ENCODE peak calls at places on chromosomes 11 and 22, in seven cellular contexts. One of them, this sample, is unnamed.

GRCh38 chr22:46730568-46731245 is 7.3 kb downstream of the CERK start:
- DNase-seq in IMR-90: no peak
- DNase-seq in kidney: no peak
- DNase-seq in stomach: no peak
- DNase-seq in left ventricle myocardium inferior: no peak
- DNase-seq in foreskin fibroblast: no peak
- DNase-seq in Panc1: no peak
- DNase-seq in this sample: no peak

GRCh38 chr11:122197055-122197987 is 81.3 kb upstream of the BLID start:
- DNase-seq in IMR-90: peak; percentile 99
- DNase-seq in kidney: no peak
- DNase-seq in stomach: no peak
- DNase-seq in left ventricle myocardium inferior: no peak
- DNase-seq in foreskin fibroblast: peak; percentile 99
- DNase-seq in Panc1: peak; percentile 99
- DNase-seq in this sample: peak; percentile 98

GRCh38 chr11:33388793-33389525 is 131.8 kb downstream of the HIPK3 start:
- DNase-seq in IMR-90: no peak
- DNase-seq in kidney: no peak
- DNase-seq in stomach: no peak
- DNase-seq in left ventricle myocardium inferior: no peak
- DNase-seq in foreskin fibroblast: no peak
- DNase-seq in Panc1: no peak
- DNase-seq in this sample: no peak

GRCh38 chr22:17359501-17359900 is 9.8 kb upstream of the CECR2 start:
- DNase-seq in IMR-90: no peak
- DNase-seq in kidney: no peak
- DNase-seq in stomach: no peak
- DNase-seq in left ventricle myocardium inferior: no peak
- DNase-seq in foreskin fibroblast: no peak
- DNase-seq in Panc1: no peak
- DNase-seq in this sample: no peak

GRCh38 chr11:103359221-103359620 is 250.0 kb downstream of the DYNC2H1 start:
- DNase-seq in IMR-90: peak; percentile 58
- DNase-seq in kidney: no peak
- DNase-seq in stomach: no peak
- DNase-seq in left ventricle myocardium inferior: no peak
- DNase-seq in foreskin fibroblast: peak; percentile 36
- DNase-seq in Panc1: no peak
- DNase-seq in this sample: no peak

GRCh38 chr11:128632151-128632791 is 44.9 kb upstream of the ETS1 start:
- DNase-seq in IMR-90: peak; percentile 74
- DNase-seq in kidney: no peak
- DNase-seq in stomach: no peak
- DNase-seq in left ventricle myocardium inferior: no peak
- DNase-seq in foreskin fibroblast: peak; percentile 38
- DNase-seq in Panc1: peak; percentile 46
- DNase-seq in this sample: no peak

GRCh38 chr11:75078233-75078632 is 18.4 kb downstream of the OR2AT4 start:
- DNase-seq in IMR-90: peak; percentile 11
- DNase-seq in kidney: no peak
- DNase-seq in stomach: no peak
- DNase-seq in left ventricle myocardium inferior: no peak
- DNase-seq in foreskin fibroblast: no peak
- DNase-seq in Panc1: no peak
- DNase-seq in this sample: no peak

GRCh38 chr11:121841487-121842167 is 274.4 kb downstream of the BLID start:
- DNase-seq in IMR-90: peak; percentile 83
- DNase-seq in kidney: no peak
- DNase-seq in stomach: no peak
- DNase-seq in left ventricle myocardium inferior: no peak
- DNase-seq in foreskin fibroblast: peak; percentile 91
- DNase-seq in Panc1: no peak
- DNase-seq in this sample: peak; percentile 81

GRCh38 chr11:26704249-26704648 is 17.6 kb downstream of the SLC5A12 start:
- DNase-seq in IMR-90: no peak
- DNase-seq in kidney: no peak
- DNase-seq in stomach: no peak
- DNase-seq in left ventricle myocardium inferior: no peak
- DNase-seq in foreskin fibroblast: no peak
- DNase-seq in Panc1: no peak
- DNase-seq in this sample: no peak

GRCh38 chr22:23576681-23577080 is 3.4 kb downstream of the IGLL1 start:
- DNase-seq in IMR-90: no peak
- DNase-seq in kidney: no peak
- DNase-seq in stomach: no peak
- DNase-seq in left ventricle myocardium inferior: no peak
- DNase-seq in foreskin fibroblast: no peak
- DNase-seq in Panc1: no peak
- DNase-seq in this sample: no peak

GRCh38 chr11:3108183-3108721 is 51.0 kb upstream of the CARS1 start:
- DNase-seq in IMR-90: no peak
- DNase-seq in kidney: peak; percentile 58
- DNase-seq in stomach: no peak
- DNase-seq in left ventricle myocardium inferior: no peak
- DNase-seq in foreskin fibroblast: no peak
- DNase-seq in Panc1: no peak
- DNase-seq in this sample: no peak

GRCh38 chr11:9506489-9507343 is 45.9 kb downstream of the ZNF143 start:
- DNase-seq in IMR-90: peak; percentile 81
- DNase-seq in kidney: no peak
- DNase-seq in stomach: peak; percentile 83
- DNase-seq in left ventricle myocardium inferior: peak; percentile 41
- DNase-seq in foreskin fibroblast: peak; percentile 60
- DNase-seq in Panc1: peak; percentile 72
- DNase-seq in this sample: peak; percentile 54

GRCh38 chr22:17870408-17870807 is 96.1 kb upstream of the BID start:
- DNase-seq in IMR-90: no peak
- DNase-seq in kidney: no peak
- DNase-seq in stomach: no peak
- DNase-seq in left ventricle myocardium inferior: no peak
- DNase-seq in foreskin fibroblast: no peak
- DNase-seq in Panc1: no peak
- DNase-seq in this sample: no peak

GRCh38 chr22:17578129-17578754 is 14.9 kb downstream of the SLC25A18 start:
- DNase-seq in IMR-90: peak; percentile 36
- DNase-seq in kidney: peak; percentile 82
- DNase-seq in stomach: peak; percentile 77
- DNase-seq in left ventricle myocardium inferior: peak; percentile 59
- DNase-seq in foreskin fibroblast: peak; percentile 55
- DNase-seq in Panc1: no peak
- DNase-seq in this sample: no peak

GRCh38 chr11:2789791-2790580 is 90.2 kb upstream of the KCNQ1OT1 start:
- DNase-seq in IMR-90: no peak
- DNase-seq in kidney: peak; percentile 48
- DNase-seq in stomach: peak; percentile 23
- DNase-seq in left ventricle myocardium inferior: peak; percentile 5
- DNase-seq in foreskin fibroblast: no peak
- DNase-seq in Panc1: no peak
- DNase-seq in this sample: no peak

GRCh38 chr11:59429924-59430516 is 3.8 kb upstream of the OR5A2 start:
- DNase-seq in IMR-90: peak; percentile 45
- DNase-seq in kidney: no peak
- DNase-seq in stomach: no peak
- DNase-seq in left ventricle myocardium inferior: no peak
- DNase-seq in foreskin fibroblast: peak; percentile 10
- DNase-seq in Panc1: peak; percentile 25
- DNase-seq in this sample: peak; percentile 29

GRCh38 chr22:36873614-36874308 is 13.0 kb downstream of the NCF4 start:
- DNase-seq in IMR-90: peak; percentile 45
- DNase-seq in kidney: peak; percentile 82
- DNase-seq in stomach: peak; percentile 62
- DNase-seq in left ventricle myocardium inferior: no peak
- DNase-seq in foreskin fibroblast: peak; percentile 36
- DNase-seq in Panc1: peak; percentile 20
- DNase-seq in this sample: peak; percentile 21

GRCh38 chr11:122632178-122632824 is 23.2 kb upstream of the UBASH3B start:
- DNase-seq in IMR-90: no peak
- DNase-seq in kidney: no peak
- DNase-seq in stomach: no peak
- DNase-seq in left ventricle myocardium inferior: no peak
- DNase-seq in foreskin fibroblast: no peak
- DNase-seq in Panc1: no peak
- DNase-seq in this sample: no peak

GRCh38 chr11:80118071-80118470 is 677.2 kb upstream of the TENM4 start:
- DNase-seq in IMR-90: no peak
- DNase-seq in kidney: no peak
- DNase-seq in stomach: peak; percentile 27
- DNase-seq in left ventricle myocardium inferior: no peak
- DNase-seq in foreskin fibroblast: no peak
- DNase-seq in Panc1: no peak
- DNase-seq in this sample: no peak

GRCh38 chr22:46336119-46337078 is 885 bp downstream of the TRMU start:
- DNase-seq in IMR-90: peak; percentile 8
- DNase-seq in kidney: peak; percentile 81
- DNase-seq in stomach: peak; percentile 32
- DNase-seq in left ventricle myocardium inferior: peak; percentile 15
- DNase-seq in foreskin fibroblast: peak; percentile 6
- DNase-seq in Panc1: no peak
- DNase-seq in this sample: no peak

GRCh38 chr11:31022080-31022479 is 347.5 kb downstream of the DCDC1 start:
- DNase-seq in IMR-90: no peak
- DNase-seq in kidney: no peak
- DNase-seq in stomach: no peak
- DNase-seq in left ventricle myocardium inferior: no peak
- DNase-seq in foreskin fibroblast: no peak
- DNase-seq in Panc1: no peak
- DNase-seq in this sample: no peak

GRCh38 chr11:46112961-46113617 is 8.2 kb downstream of the PHF21A start:
- DNase-seq in IMR-90: peak; percentile 68
- DNase-seq in kidney: no peak
- DNase-seq in stomach: no peak
- DNase-seq in left ventricle myocardium inferior: no peak
- DNase-seq in foreskin fibroblast: peak; percentile 16
- DNase-seq in Panc1: no peak
- DNase-seq in this sample: peak; percentile 31

GRCh38 chr11:132140056-132140455 is 769.6 kb downstream of the NTM start:
- DNase-seq in IMR-90: no peak
- DNase-seq in kidney: no peak
- DNase-seq in stomach: no peak
- DNase-seq in left ventricle myocardium inferior: no peak
- DNase-seq in foreskin fibroblast: no peak
- DNase-seq in Panc1: no peak
- DNase-seq in this sample: no peak

GRCh38 chr11:128709402-128709801 is 15.5 kb downstream of the FLI1 start:
- DNase-seq in IMR-90: peak; percentile 98
- DNase-seq in kidney: no peak
- DNase-seq in stomach: no peak
- DNase-seq in left ventricle myocardium inferior: no peak
- DNase-seq in foreskin fibroblast: peak; percentile 85
- DNase-seq in Panc1: no peak
- DNase-seq in this sample: peak; percentile 72

GRCh38 chr11:16184588-16184987 is 171.8 kb downstream of the SOX6 start:
- DNase-seq in IMR-90: peak; percentile 92
- DNase-seq in kidney: no peak
- DNase-seq in stomach: no peak
- DNase-seq in left ventricle myocardium inferior: no peak
- DNase-seq in foreskin fibroblast: peak; percentile 47
- DNase-seq in Panc1: peak; percentile 52
- DNase-seq in this sample: peak; percentile 21

GRCh38 chr11:12237381-12237784 is 127.0 kb downstream of the MICAL2 start:
- DNase-seq in IMR-90: no peak
- DNase-seq in kidney: no peak
- DNase-seq in stomach: no peak
- DNase-seq in left ventricle myocardium inferior: no peak
- DNase-seq in foreskin fibroblast: no peak
- DNase-seq in Panc1: no peak
- DNase-seq in this sample: no peak

GRCh38 chr11:643366-643765 is 6.3 kb downstream of the DRD4 start:
- DNase-seq in IMR-90: no peak
- DNase-seq in kidney: no peak
- DNase-seq in stomach: no peak
- DNase-seq in left ventricle myocardium inferior: no peak
- DNase-seq in foreskin fibroblast: no peak
- DNase-seq in Panc1: no peak
- DNase-seq in this sample: no peak

GRCh38 chr11:86861810-86862209 is 61.5 kb downstream of the PRSS23 start:
- DNase-seq in IMR-90: no peak
- DNase-seq in kidney: no peak
- DNase-seq in stomach: no peak
- DNase-seq in left ventricle myocardium inferior: no peak
- DNase-seq in foreskin fibroblast: no peak
- DNase-seq in Panc1: no peak
- DNase-seq in this sample: no peak
- TF ChIP-seq CTCF in IMR-90: no peak
- TF ChIP-seq CTCF in kidney: no peak
- TF ChIP-seq CTCF in stomach: no peak
- TF ChIP-seq CTCF in left ventricle myocardium inferior: no peak
- TF ChIP-seq CTCF in foreskin fibroblast: no peak
- TF ChIP-seq CTCF in Panc1: peak; percentile 38
- TF ChIP-seq CTCF in this sample: no peak

DNA sequence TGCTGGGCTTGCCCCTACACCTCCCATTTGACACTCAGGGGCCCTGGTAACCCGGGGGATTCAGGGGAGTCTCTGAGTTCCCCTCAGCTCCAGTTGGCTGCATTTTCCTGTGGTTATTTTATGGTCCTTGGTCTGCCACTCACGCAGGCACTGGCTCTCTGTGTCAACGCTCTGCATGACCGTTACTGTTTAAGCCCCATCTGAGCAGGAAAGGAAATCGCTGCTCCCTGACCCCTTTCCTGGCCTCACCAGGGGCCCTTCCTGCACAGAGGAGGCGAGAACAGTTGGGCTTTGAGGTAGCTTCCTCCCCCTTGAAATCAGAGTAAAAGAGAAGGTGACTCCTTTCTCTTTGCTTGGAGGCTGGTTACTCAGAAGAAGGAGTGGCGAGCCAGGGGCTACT is 2.4 kb downstream of the C1QTNF4 start:
- DNase-seq in IMR-90: no peak
- DNase-seq in kidney: no peak
- DNase-seq in stomach: no peak
- DNase-seq in left ventricle myocardium inferior: no peak
- DNase-seq in foreskin fibroblast: no peak
- DNase-seq in Panc1: no peak
- DNase-seq in this sample: no peak
- H3K4me3 ChIP-seq in IMR-90: no peak overlapping the region
- H3K4me3 ChIP-seq in kidney: no peak overlapping the region
- H3K4me3 ChIP-seq in stomach: no peak overlapping the region
- H3K4me3 ChIP-seq in left ventricle myocardium inferior: no peak overlapping the region
- H3K4me3 ChIP-seq in foreskin fibroblast: no peak overlapping the region
- H3K4me3 ChIP-seq in Panc1: no peak overlapping the region
- H3K4me3 ChIP-seq in this sample: no peak overlapping the region

GRCh38 chr11:67053896-67054850 is 2.5 kb upstream of the RHOD start:
- DNase-seq in IMR-90: peak; percentile 91
- DNase-seq in kidney: no peak
- DNase-seq in stomach: peak; percentile 63
- DNase-seq in left ventricle myocardium inferior: no peak
- DNase-seq in foreskin fibroblast: peak; percentile 30
- DNase-seq in Panc1: no peak
- DNase-seq in this sample: no peak
- TF ChIP-seq CTCF in IMR-90: peak; percentile 81
- TF ChIP-seq CTCF in kidney: peak; percentile 60
- TF ChIP-seq CTCF in stomach: peak; percentile 59
- TF ChIP-seq CTCF in left ventricle myocardium inferior: peak; percentile 74
- TF ChIP-seq CTCF in foreskin fibroblast: peak; percentile 88
- TF ChIP-seq CTCF in Panc1: peak; percentile 98
- TF ChIP-seq CTCF in this sample: peak; percentile 85

DNA sequence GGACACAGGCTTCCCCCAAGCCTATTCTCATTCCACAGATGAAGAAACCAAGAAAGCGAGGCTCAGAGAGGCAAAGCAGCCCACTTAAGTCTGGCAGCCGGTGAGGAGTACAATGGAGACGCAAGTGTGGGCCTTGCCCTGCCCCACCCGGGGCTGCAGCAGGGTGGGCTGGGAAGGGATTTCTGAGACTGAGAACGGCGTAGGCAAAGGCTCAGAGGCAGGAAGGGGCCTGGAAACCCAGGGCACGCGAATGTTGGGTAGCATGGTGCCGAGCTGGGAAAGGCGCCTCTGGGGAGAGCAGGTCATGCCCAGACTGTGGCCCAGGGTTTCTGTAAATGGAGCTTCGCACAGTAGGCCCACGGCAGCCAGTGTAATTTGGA is 47.5 kb upstream of the SHISAL1 start:
- DNase-seq in IMR-90: no peak
- DNase-seq in kidney: no peak
- DNase-seq in stomach: no peak
- DNase-seq in left ventricle myocardium inferior: no peak
- DNase-seq in foreskin fibroblast: no peak
- DNase-seq in Panc1: no peak
- DNase-seq in this sample: no peak
- H3K4me3 ChIP-seq in IMR-90: no peak overlapping the region
- H3K4me3 ChIP-seq in kidney: no peak overlapping the region
- H3K4me3 ChIP-seq in stomach: no peak overlapping the region
- H3K4me3 ChIP-seq in left ventricle myocardium inferior: no peak overlapping the region
- H3K4me3 ChIP-seq in foreskin fibroblast: no peak overlapping the region
- H3K4me3 ChIP-seq in Panc1: no peak overlapping the region
- H3K4me3 ChIP-seq in this sample: no peak overlapping the region

This sample was measured in HFF-Myc.